ENCODE peak calls at places on chromosomes 11 and 22, in five cellular contexts. U is AG04450, E is lower leg skin, W is GM06990, A is nephron progenitor cell. P is an unnamed sample.

GRCh38 chr22:43411981-43412807 is at the start of gene MPPED1:
- DNase-seq in W (no peak), E (no peak), U (no peak), A (peak; percentile 62), P (no peak)

GRCh38 chr22:19060356-19061009 is 61.7 kb downstream of the DGCR2 start:
- DNase-seq in U (peak; percentile 20), W (no peak), A (no peak), E (peak; percentile 65), P (no peak)

GRCh38 chr11:2932850-2933251 is 3.6 kb upstream of the PHLDA2 start:
- DNase-seq in E (no peak), U (no peak), A (no peak), W (no peak), P (no peak)

GRCh38 chr22:38657248-38657909 is 941 bp downstream of the CBY1 start:
- DNase-seq in W (peak; percentile 29), U (no peak), E (no peak), A (peak; percentile 28), P (no peak)

GRCh38 chr11:35305670-35306382 is 113.5 kb downstream of the SLC1A2 start:
- DNase-seq in E (no peak), A (peak; percentile 41), W (no peak), U (no peak), P (no peak)

GRCh38 chr11:126308271-126308671 is 4.4 kb downstream of the DCPS start:
- DNase-seq in U (no peak), E (no peak), A (no peak), W (no peak), P (no peak)

GRCh38 chr22:50481440-50482106 is at the start of gene ADM2:
- DNase-seq in U (no peak), E (no peak), A (peak; percentile 80), W (no peak), P (peak; percentile 78)

GRCh38 chr11:45913942-45914635 is 3.6 kb downstream of the PEX16 start:
- DNase-seq in E (no peak), U (no peak), W (no peak), A (no peak), P (no peak)

GRCh38 chr11:61776561-61777075 is 15.8 kb downstream of the TMEM258 start:
- DNase-seq in A (peak; percentile 62), W (no peak), U (peak; percentile 45), E (no peak), P (peak; percentile 95)

GRCh38 chr11:69497221-69497787 is 15.8 kb downstream of the LINC01488 start:
- DNase-seq in A (peak; percentile 48), E (no peak), W (no peak), U (peak; percentile 90), P (no peak)

GRCh38 chr22:32745251-32745995 is 56.1 kb upstream of the TIMP3 start:
- DNase-seq in W (no peak), U (no peak), E (peak; percentile 89), A (peak; percentile 15), P (no peak)

GRCh38 chr11:118098996-118099837 is 12.5 kb upstream of the SMIM35 start:
- DNase-seq in U (no peak), E (no peak), A (peak; percentile 50), W (no peak), P (peak; percentile 47)

GRCh38 chr11:116517077-116517476 is 255.7 kb downstream of the BUD13 start:
- DNase-seq in U (no peak), W (no peak), E (peak; percentile 34), A (no peak), P (no peak)

GRCh38 chr11:19380375-19380774 is 139.6 kb upstream of the E2F8 start:
- DNase-seq in U (no peak), W (no peak), E (peak; percentile 32), A (no peak), P (no peak)

GRCh38 chr22:48099251-48099650 is 1336.8 kb downstream of the TBC1D22A start:
- DNase-seq in W (no peak), E (peak; percentile 81), A (no peak), U (no peak), P (no peak)

GRCh38 chr11:118003021-118003423 is 16.8 kb downstream of the IL10RA start:
- DNase-seq in U (no peak), W (no peak), A (no peak), E (peak; percentile 72), P (no peak)

GRCh38 chr11:133582731-133583130 is 50.4 kb upstream of the OPCML start:
- DNase-seq in U (no peak), E (no peak), W (no peak), A (no peak), P (no peak)

GRCh38 chr11:1740786-1741530 is 9.4 kb downstream of the IFITM10 start:
- DNase-seq in U (no peak), E (no peak), A (no peak), W (no peak), P (no peak)
- TF ChIP-seq CTCF in U (no peak), E (no peak), A (no peak), W (no peak), P (no peak)

DNA sequence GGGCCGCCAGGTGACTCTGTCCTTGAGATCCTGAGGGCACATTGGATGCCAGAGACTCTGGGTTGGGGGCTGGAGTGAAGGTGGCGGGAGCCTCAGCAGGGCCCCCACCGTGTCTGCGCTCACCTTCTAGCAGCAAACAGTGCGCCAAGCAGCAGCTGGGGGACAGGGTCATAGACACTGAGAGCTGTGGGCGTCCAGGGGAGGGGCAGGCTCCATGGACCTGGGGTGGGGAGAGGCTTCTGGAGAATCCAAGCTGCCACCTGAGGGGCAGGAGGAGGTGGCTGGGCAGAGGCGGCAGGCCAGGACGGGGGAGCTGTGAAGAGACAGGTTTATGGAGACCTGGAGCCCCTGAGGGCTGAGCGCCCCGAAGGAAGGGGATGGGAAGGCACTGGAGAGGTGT is 8.0 kb downstream of the PHRF1 start:
- DNase-seq in W (no peak), U (no peak), E (no peak), A (no peak), P (no peak)
- TF ChIP-seq CTCF in W (no peak), U (no peak), E (no peak), A (no peak), P (no peak)

GRCh38 chr11:11157201-11157600 is 195.8 kb downstream of the CSNK2A3 start:
- DNase-seq in E (no peak), W (no peak), U (no peak), A (peak; percentile 42), P (no peak)
- TF ChIP-seq CTCF in E (no peak), W (peak; percentile 67), U (peak; percentile 59), A (peak; percentile 46), P (peak; percentile 41)

DNA sequence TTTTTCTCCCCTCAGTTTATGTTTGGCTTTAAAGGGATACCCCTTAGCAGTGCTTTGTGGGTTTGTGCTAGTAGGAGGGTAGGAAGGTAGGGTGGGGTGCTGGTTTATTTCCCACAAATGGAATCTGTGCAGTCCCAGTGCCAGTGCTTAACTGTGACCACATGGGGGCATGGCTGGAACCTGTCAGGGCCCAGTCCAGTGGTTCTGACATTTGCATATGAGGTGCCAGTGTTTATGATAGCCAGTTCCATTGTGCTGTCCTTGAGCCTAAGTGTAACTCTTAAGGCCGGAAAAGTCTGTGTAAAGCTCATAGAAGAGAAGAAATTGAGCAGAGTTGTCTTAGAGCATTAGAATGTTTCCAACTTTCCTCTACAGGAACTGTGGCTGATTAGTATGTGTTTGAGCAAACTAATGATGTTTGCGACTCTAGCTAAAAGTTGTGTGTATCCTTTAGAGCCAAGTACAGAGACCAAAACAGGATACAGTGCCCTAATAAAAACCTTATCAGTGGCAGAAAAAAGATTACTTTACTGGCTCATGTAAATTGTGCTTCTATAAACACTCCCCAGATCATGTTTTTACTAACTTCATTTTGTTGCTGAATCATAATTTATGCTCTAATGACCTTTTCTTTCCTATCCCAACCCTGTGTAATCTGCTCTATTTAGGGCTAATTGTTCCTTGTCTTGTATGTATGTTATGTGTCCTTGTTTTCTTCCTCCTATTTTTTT is 38.1 kb downstream of the DIXDC1 start:
- DNase-seq in W (no peak), U (no peak), A (no peak), E (no peak), P (no peak)
- TF ChIP-seq CTCF in W (no peak), U (peak; percentile 13), A (no peak), E (no peak), P (no peak)

GRCh38 chr11:1763796-1764661 is at the start of gene CTSD:
- DNase-seq in A (peak; percentile 89), E (peak; percentile 97), W (peak; percentile 82), U (no peak), P (peak; percentile 88)
- TF ChIP-seq CTCF in A (no peak), E (no peak), W (peak; percentile 15), U (no peak), P (no peak)

DNA sequence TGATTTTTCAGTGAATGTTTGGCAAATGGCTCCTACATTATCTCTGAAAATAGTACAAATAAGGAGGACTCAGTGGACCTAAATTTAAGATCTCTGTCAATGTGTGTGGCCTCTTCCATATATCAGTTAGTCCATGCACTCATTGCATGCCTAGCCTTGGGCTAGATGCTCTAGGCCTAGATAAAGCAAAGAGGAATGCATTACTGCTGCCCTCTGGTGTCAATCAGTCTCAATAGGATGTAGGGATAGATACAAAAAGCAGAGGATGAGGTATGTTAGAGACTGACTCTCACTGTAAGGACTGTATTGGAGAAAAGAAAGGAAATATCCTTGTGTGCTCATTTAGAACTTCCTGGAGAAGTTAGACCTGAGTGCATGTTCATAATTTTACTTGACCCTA is 42.0 kb downstream of the MS4A2 start:
- DNase-seq in W (no peak), E (no peak), A (peak; percentile 18), U (no peak), P (peak; percentile 28)
- TF ChIP-seq CTCF in W (peak; percentile 50), E (no peak), A (peak; percentile 46), U (no peak), P (peak; percentile 31)

GRCh38 chr11:132158696-132159095 is 788.3 kb downstream of the NTM start:
- DNase-seq in U (no peak), A (no peak), E (no peak), W (no peak), P (no peak)

GRCh38 chr11:132161538-132161937 is 791.1 kb downstream of the NTM start:
- DNase-seq in A (no peak), U (no peak), E (no peak), W (no peak), P (no peak)

GRCh38 chr11:132158091-132158490 is 787.7 kb downstream of the NTM start:
- DNase-seq in A (no peak), W (no peak), E (no peak), U (no peak), P (no peak)
- TF ChIP-seq CTCF in A (peak; percentile 27), W (peak; percentile 75), E (no peak), U (peak; percentile 53), P (peak; percentile 24)

P was measured in D721Med.